ENCODE peak calls at places on chromosomes 3 and 15, in ten cellular contexts. One of them, this sample, is unnamed.

GRCh38 chr3:123750209-123750608 is 133.9 kb downstream of the MYLK start:
- DNase-seq in GM23248: no peak
- DNase-seq in body of pancreas: no peak
- DNase-seq in pancreas: no peak
- DNase-seq in Panc1: no peak
- DNase-seq in PC-3: peak; percentile 16
- DNase-seq in RWPE2: no peak
- DNase-seq in fibroblast of lung: no peak
- DNase-seq in CD8-positive, alpha-beta memory T cell: no peak
- DNase-seq in cardiac muscle cell: peak; percentile 25
- DNase-seq in this sample: no peak

GRCh38 chr3:133211449-133211848 is 173.3 kb downstream of the TMEM108 start:
- DNase-seq in GM23248: no peak
- DNase-seq in CD8-positive, alpha-beta memory T cell: no peak
- DNase-seq in pancreas: no peak
- DNase-seq in Panc1: no peak
- DNase-seq in PC-3: no peak
- DNase-seq in fibroblast of lung: no peak
- DNase-seq in cardiac muscle cell: peak; percentile 21
- DNase-seq in RWPE2: no peak
- DNase-seq in body of pancreas: no peak
- DNase-seq in this sample: no peak

GRCh38 chr3:138256022-138256421 is 68.9 kb downstream of the ARMC8 start:
- DNase-seq in GM23248: no peak
- DNase-seq in body of pancreas: no peak
- DNase-seq in fibroblast of lung: no peak
- DNase-seq in PC-3: no peak
- DNase-seq in cardiac muscle cell: no peak
- DNase-seq in Panc1: no peak
- DNase-seq in pancreas: no peak
- DNase-seq in CD8-positive, alpha-beta memory T cell: no peak
- DNase-seq in RWPE2: no peak
- DNase-seq in this sample: no peak

GRCh38 chr3:11835028-11835639 is 11.6 kb downstream of the TAMM41 start:
- DNase-seq in PC-3: peak; percentile 66
- DNase-seq in body of pancreas: no peak
- DNase-seq in fibroblast of lung: peak; percentile 61
- DNase-seq in pancreas: no peak
- DNase-seq in GM23248: peak; percentile 58
- DNase-seq in CD8-positive, alpha-beta memory T cell: no peak
- DNase-seq in Panc1: no peak
- DNase-seq in RWPE2: no peak
- DNase-seq in cardiac muscle cell: peak; percentile 47
- DNase-seq in this sample: no peak

GRCh38 chr3:160400048-160400630 is 689 bp downstream of the SMC4 start:
- DNase-seq in body of pancreas: peak; percentile 43
- DNase-seq in PC-3: peak; percentile 21
- DNase-seq in RWPE2: peak; percentile 64
- DNase-seq in CD8-positive, alpha-beta memory T cell: peak; percentile 16
- DNase-seq in cardiac muscle cell: peak; percentile 77
- DNase-seq in Panc1: no peak
- DNase-seq in fibroblast of lung: peak; percentile 68
- DNase-seq in GM23248: peak; percentile 83
- DNase-seq in pancreas: peak; percentile 81
- DNase-seq in this sample: peak; percentile 72

GRCh38 chr15:33293619-33294309 is 17.0 kb upstream of the RYR3 start:
- DNase-seq in Panc1: no peak
- DNase-seq in pancreas: no peak
- DNase-seq in CD8-positive, alpha-beta memory T cell: no peak
- DNase-seq in cardiac muscle cell: peak; percentile 11
- DNase-seq in GM23248: peak; percentile 18
- DNase-seq in PC-3: peak; percentile 53
- DNase-seq in RWPE2: no peak
- DNase-seq in body of pancreas: no peak
- DNase-seq in fibroblast of lung: peak; percentile 23
- DNase-seq in this sample: no peak

GRCh38 chr3:89571707-89572106 is 464.3 kb downstream of the EPHA3 start:
- DNase-seq in body of pancreas: no peak
- DNase-seq in CD8-positive, alpha-beta memory T cell: no peak
- DNase-seq in GM23248: no peak
- DNase-seq in RWPE2: no peak
- DNase-seq in fibroblast of lung: peak; percentile 67
- DNase-seq in cardiac muscle cell: peak; percentile 69
- DNase-seq in Panc1: no peak
- DNase-seq in pancreas: peak; percentile 33
- DNase-seq in PC-3: no peak
- DNase-seq in this sample: no peak

GRCh38 chr3:66153471-66153870 is 67.3 kb upstream of the SLC25A26 start:
- DNase-seq in body of pancreas: no peak
- DNase-seq in fibroblast of lung: no peak
- DNase-seq in RWPE2: no peak
- DNase-seq in cardiac muscle cell: no peak
- DNase-seq in CD8-positive, alpha-beta memory T cell: no peak
- DNase-seq in PC-3: no peak
- DNase-seq in pancreas: no peak
- DNase-seq in GM23248: peak; percentile 52
- DNase-seq in Panc1: no peak
- DNase-seq in this sample: no peak

GRCh38 chr15:69576035-69576526 is 123.5 kb downstream of the RPLP1 start:
- DNase-seq in CD8-positive, alpha-beta memory T cell: peak; percentile 50
- DNase-seq in fibroblast of lung: peak; percentile 10
- DNase-seq in cardiac muscle cell: peak; percentile 38
- DNase-seq in Panc1: no peak
- DNase-seq in PC-3: peak; percentile 75
- DNase-seq in GM23248: peak; percentile 64
- DNase-seq in pancreas: peak; percentile 86
- DNase-seq in RWPE2: no peak
- DNase-seq in body of pancreas: peak; percentile 77
- DNase-seq in this sample: peak; percentile 85

GRCh38 chr3:129398803-129399144 is 29.7 kb downstream of the EFCAB12 start:
- DNase-seq in GM23248: peak; percentile 70
- DNase-seq in RWPE2: no peak
- DNase-seq in cardiac muscle cell: peak; percentile 32
- DNase-seq in CD8-positive, alpha-beta memory T cell: no peak
- DNase-seq in Panc1: no peak
- DNase-seq in pancreas: peak; percentile 58
- DNase-seq in fibroblast of lung: peak; percentile 21
- DNase-seq in body of pancreas: peak; percentile 20
- DNase-seq in PC-3: no peak
- DNase-seq in this sample: peak; percentile 34

GRCh38 chr3:49023775-49024174 is 1.9 kb downstream of the NDUFAF3 start:
- DNase-seq in PC-3: no peak
- DNase-seq in CD8-positive, alpha-beta memory T cell: no peak
- DNase-seq in cardiac muscle cell: no peak
- DNase-seq in fibroblast of lung: no peak
- DNase-seq in body of pancreas: no peak
- DNase-seq in RWPE2: no peak
- DNase-seq in Panc1: no peak
- DNase-seq in pancreas: no peak
- DNase-seq in GM23248: no peak
- DNase-seq in this sample: no peak
- H3K4me1 ChIP-seq in PC-3: peaks cover 45% of the 10 kb centered on the region
- H3K4me1 ChIP-seq in CD8-positive, alpha-beta memory T cell: peaks cover 38% of the 10 kb centered on the region
- H3K4me1 ChIP-seq in cardiac muscle cell: peaks cover 11% of the 10 kb centered on the region
- H3K4me1 ChIP-seq in fibroblast of lung: peaks cover 14% of the 10 kb centered on the region
- H3K4me1 ChIP-seq in body of pancreas: peaks cover 75% of the 10 kb centered on the region
- H3K4me1 ChIP-seq in RWPE2: peaks cover 8% of the 10 kb centered on the region
- H3K4me1 ChIP-seq in Panc1: peaks cover 34% of the 10 kb centered on the region
- H3K4me1 ChIP-seq in pancreas: peaks cover 36% of the 10 kb centered on the region
- H3K4me1 ChIP-seq in GM23248: peaks cover 22% of the 10 kb centered on the region
- H3K4me1 ChIP-seq in this sample: peaks cover 37% of the 10 kb centered on the region

DNA sequence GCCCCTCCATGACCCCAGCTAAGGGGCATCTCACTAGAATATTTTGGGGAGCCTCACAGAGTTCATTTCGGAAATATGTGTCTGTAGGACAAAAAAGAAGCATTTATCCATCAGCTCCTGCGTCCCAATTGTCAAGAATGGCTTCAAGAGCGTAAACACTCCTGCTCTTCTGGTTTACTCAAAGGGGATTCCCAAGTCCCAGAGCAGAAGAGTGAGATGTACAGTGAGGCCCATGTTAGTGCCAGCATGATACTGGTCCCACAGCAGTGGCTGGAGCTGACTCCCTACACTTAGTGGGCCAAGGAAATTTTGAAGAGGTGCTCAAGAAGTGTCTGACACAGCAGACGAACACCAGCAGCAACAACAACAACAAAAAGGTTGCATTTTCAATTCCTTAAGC is 34.9 kb upstream of the ARL8B start:
- DNase-seq in pancreas: no peak
- DNase-seq in Panc1: no peak
- DNase-seq in fibroblast of lung: no peak
- DNase-seq in cardiac muscle cell: no peak
- DNase-seq in body of pancreas: no peak
- DNase-seq in CD8-positive, alpha-beta memory T cell: no peak
- DNase-seq in GM23248: no peak
- DNase-seq in RWPE2: no peak
- DNase-seq in PC-3: no peak
- DNase-seq in this sample: no peak
- H3K4me3 ChIP-seq in pancreas: no peak overlapping the region
- H3K4me3 ChIP-seq in Panc1: no peak overlapping the region
- H3K4me3 ChIP-seq in fibroblast of lung: no peak overlapping the region
- H3K4me3 ChIP-seq in cardiac muscle cell: no peak overlapping the region
- H3K4me3 ChIP-seq in body of pancreas: no peak overlapping the region
- H3K4me3 ChIP-seq in CD8-positive, alpha-beta memory T cell: no peak overlapping the region
- H3K4me3 ChIP-seq in GM23248: no peak overlapping the region
- H3K4me3 ChIP-seq in RWPE2: no peak overlapping the region
- H3K4me3 ChIP-seq in PC-3: no peak overlapping the region
- H3K4me3 ChIP-seq in this sample: no peak overlapping the region

GRCh38 chr15:98776607-98777281 is 128.4 kb downstream of the IGF1R start:
- DNase-seq in body of pancreas: peak; percentile 58
- DNase-seq in GM23248: peak; percentile 59
- DNase-seq in Panc1: no peak
- DNase-seq in fibroblast of lung: peak; percentile 50
- DNase-seq in pancreas: no peak
- DNase-seq in cardiac muscle cell: peak; percentile 60
- DNase-seq in PC-3: no peak
- DNase-seq in CD8-positive, alpha-beta memory T cell: no peak
- DNase-seq in RWPE2: no peak
- DNase-seq in this sample: no peak
- H3K4me1 ChIP-seq in body of pancreas: peaks cover 67% of the 10 kb centered on the region
- H3K4me1 ChIP-seq in GM23248: peaks cover 14% of the 10 kb centered on the region
- H3K4me1 ChIP-seq in Panc1: peaks cover 79% of the 10 kb centered on the region
- H3K4me1 ChIP-seq in fibroblast of lung: no peaks in the 10 kb centered on the region
- H3K4me1 ChIP-seq in pancreas: peaks cover 55% of the 10 kb centered on the region
- H3K4me1 ChIP-seq in cardiac muscle cell: peaks cover 18% of the 10 kb centered on the region
- H3K4me1 ChIP-seq in PC-3: peaks cover 4% of the 10 kb centered on the region
- H3K4me1 ChIP-seq in CD8-positive, alpha-beta memory T cell: peaks cover 17% of the 10 kb centered on the region
- H3K4me1 ChIP-seq in RWPE2: peaks cover 45% of the 10 kb centered on the region
- H3K4me1 ChIP-seq in this sample: peaks cover 4% of the 10 kb centered on the region

GRCh38 chr3:38588276-38588971 is 61.1 kb downstream of the SCN5A start:
- DNase-seq in pancreas: no peak
- DNase-seq in CD8-positive, alpha-beta memory T cell: no peak
- DNase-seq in fibroblast of lung: no peak
- DNase-seq in PC-3: no peak
- DNase-seq in GM23248: no peak
- DNase-seq in RWPE2: peak; percentile 34
- DNase-seq in body of pancreas: no peak
- DNase-seq in cardiac muscle cell: no peak
- DNase-seq in Panc1: no peak
- DNase-seq in this sample: no peak
- H3K4me3 ChIP-seq in pancreas: no peak overlapping the region
- H3K4me3 ChIP-seq in CD8-positive, alpha-beta memory T cell: no peak overlapping the region
- H3K4me3 ChIP-seq in fibroblast of lung: no peak overlapping the region
- H3K4me3 ChIP-seq in PC-3: no peak overlapping the region
- H3K4me3 ChIP-seq in GM23248: no peak overlapping the region
- H3K4me3 ChIP-seq in RWPE2: no peak overlapping the region
- H3K4me3 ChIP-seq in body of pancreas: no peak overlapping the region
- H3K4me3 ChIP-seq in cardiac muscle cell: no peak overlapping the region
- H3K4me3 ChIP-seq in Panc1: no peak overlapping the region
- H3K4me3 ChIP-seq in this sample: no peak overlapping the region

GRCh38 chr3:194313642-194314430 is 37.3 kb downstream of the CPN2 start:
- DNase-seq in RWPE2: peak; percentile 43
- DNase-seq in pancreas: peak; percentile 68
- DNase-seq in cardiac muscle cell: peak; percentile 77
- DNase-seq in CD8-positive, alpha-beta memory T cell: no peak
- DNase-seq in GM23248: peak; percentile 37
- DNase-seq in PC-3: peak; percentile 12
- DNase-seq in body of pancreas: no peak
- DNase-seq in Panc1: no peak
- DNase-seq in fibroblast of lung: peak; percentile 41
- DNase-seq in this sample: peak; percentile 38
- H3K4me1 ChIP-seq in RWPE2: peaks cover 12% of the 10 kb centered on the region
- H3K4me1 ChIP-seq in pancreas: no peaks in the 10 kb centered on the region
- H3K4me1 ChIP-seq in cardiac muscle cell: peaks cover 23% of the 10 kb centered on the region
- H3K4me1 ChIP-seq in CD8-positive, alpha-beta memory T cell: peaks cover 12% of the 10 kb centered on the region
- H3K4me1 ChIP-seq in GM23248: no peaks in the 10 kb centered on the region
- H3K4me1 ChIP-seq in PC-3: peaks cover 27% of the 10 kb centered on the region
- H3K4me1 ChIP-seq in body of pancreas: peaks cover 29% of the 10 kb centered on the region
- H3K4me1 ChIP-seq in Panc1: peaks cover 19% of the 10 kb centered on the region
- H3K4me1 ChIP-seq in fibroblast of lung: peaks cover 6% of the 10 kb centered on the region
- H3K4me1 ChIP-seq in this sample: peaks cover 6% of the 10 kb centered on the region

DNA sequence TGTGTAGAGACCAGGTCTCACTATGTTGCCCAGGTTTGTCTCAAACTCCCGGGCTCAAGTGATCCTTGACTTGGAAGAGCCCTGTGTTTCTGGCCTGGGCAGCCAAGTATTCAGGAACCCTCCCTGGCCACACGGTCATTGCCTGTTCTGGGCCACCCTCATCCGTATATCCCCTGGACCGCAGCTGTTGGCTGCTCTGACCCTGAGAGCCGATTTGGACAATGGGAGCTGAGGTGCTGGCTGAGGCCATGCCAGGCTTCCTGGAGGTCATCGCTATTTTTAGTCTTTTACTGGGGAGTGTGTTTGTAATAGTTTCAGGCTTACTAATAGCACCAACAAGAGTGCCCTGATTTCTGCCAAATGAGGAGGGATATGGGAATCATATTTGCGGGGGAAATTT is 60.7 kb downstream of the ADAMTS7 start:
- DNase-seq in PC-3: peak; percentile 10
- DNase-seq in fibroblast of lung: peak; percentile 12
- DNase-seq in body of pancreas: no peak
- DNase-seq in CD8-positive, alpha-beta memory T cell: no peak
- DNase-seq in RWPE2: peak; percentile 41
- DNase-seq in cardiac muscle cell: no peak
- DNase-seq in GM23248: peak; percentile 55
- DNase-seq in pancreas: no peak
- DNase-seq in Panc1: no peak
- DNase-seq in this sample: no peak
- H3K4me3 ChIP-seq in PC-3: peak overlapping the region; percentile 51
- H3K4me3 ChIP-seq in fibroblast of lung: peak overlapping the region; percentile 11
- H3K4me3 ChIP-seq in body of pancreas: no peak overlapping the region
- H3K4me3 ChIP-seq in CD8-positive, alpha-beta memory T cell: no peak overlapping the region
- H3K4me3 ChIP-seq in RWPE2: no peak overlapping the region
- H3K4me3 ChIP-seq in cardiac muscle cell: no peak overlapping the region
- H3K4me3 ChIP-seq in GM23248: peak overlapping the region; percentile 54
- H3K4me3 ChIP-seq in pancreas: peak overlapping the region; percentile 17
- H3K4me3 ChIP-seq in Panc1: peak overlapping the region; percentile 13
- H3K4me3 ChIP-seq in this sample: no peak overlapping the region

DNA sequence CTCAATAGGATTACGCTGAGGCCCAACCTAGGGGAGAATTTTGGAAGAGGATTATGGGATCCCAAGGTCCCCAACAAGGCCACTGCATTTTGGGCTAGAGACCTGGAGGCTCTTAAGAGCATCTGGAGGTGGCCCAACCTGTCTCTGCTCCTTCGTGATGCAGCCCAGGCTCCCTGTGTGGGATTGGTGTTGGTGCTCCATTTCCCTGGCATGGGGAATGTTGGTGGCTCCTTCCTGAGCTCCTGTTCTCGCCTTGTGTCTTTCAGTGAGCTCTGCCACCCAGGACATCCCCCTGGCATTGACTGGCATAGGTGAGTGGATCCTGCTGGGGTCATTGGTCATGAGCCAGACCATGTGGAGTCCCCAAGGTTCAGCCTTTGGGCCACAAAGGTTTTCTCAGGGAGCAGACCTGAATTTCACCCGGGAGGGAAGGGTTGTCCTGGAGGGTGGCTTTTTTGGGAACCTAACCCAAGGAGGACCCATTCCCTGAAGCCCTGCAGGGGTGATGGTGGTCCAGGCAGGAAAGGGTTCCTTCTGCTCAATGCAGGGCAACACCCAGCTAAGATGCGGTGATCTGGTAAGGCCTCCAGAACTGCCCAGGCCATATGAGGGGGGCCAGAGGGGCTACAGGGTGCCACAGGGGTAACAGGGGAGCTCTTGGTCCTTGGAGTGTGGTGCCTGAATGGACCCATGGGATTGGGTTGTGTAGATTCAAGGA is 202.5 kb downstream of the UBE3A start:
- DNase-seq in body of pancreas: no peak
- DNase-seq in cardiac muscle cell: no peak
- DNase-seq in CD8-positive, alpha-beta memory T cell: no peak
- DNase-seq in RWPE2: peak; percentile 42
- DNase-seq in GM23248: no peak
- DNase-seq in fibroblast of lung: no peak
- DNase-seq in PC-3: no peak
- DNase-seq in Panc1: no peak
- DNase-seq in pancreas: peak; percentile 19
- DNase-seq in this sample: peak; percentile 5
- H3K4me1 ChIP-seq in body of pancreas: no peaks in the 10 kb centered on the region
- H3K4me1 ChIP-seq in cardiac muscle cell: no peaks in the 10 kb centered on the region
- H3K4me1 ChIP-seq in CD8-positive, alpha-beta memory T cell: no peaks in the 10 kb centered on the region
- H3K4me1 ChIP-seq in RWPE2: no peaks in the 10 kb centered on the region
- H3K4me1 ChIP-seq in GM23248: no peaks in the 10 kb centered on the region
- H3K4me1 ChIP-seq in fibroblast of lung: no peaks in the 10 kb centered on the region
- H3K4me1 ChIP-seq in PC-3: no peaks in the 10 kb centered on the region
- H3K4me1 ChIP-seq in Panc1: no peaks in the 10 kb centered on the region
- H3K4me1 ChIP-seq in pancreas: no peaks in the 10 kb centered on the region
- H3K4me1 ChIP-seq in this sample: no peaks in the 10 kb centered on the region